ENCODE peak calls at places on chromosomes 1 and 21, in four cellular contexts. One of them, this sample, is unnamed.

GRCh38 chr1:89896105-89896942 is 75.5 kb downstream of the LRRC8D start:
- DNase-seq in WTC11: no peak
- DNase-seq in K562: peak
- DNase-seq in H1: no peak
- DNase-seq in this sample: no peak

GRCh38 chr1:231663211-231663792 is 36.7 kb downstream of the DISC1 start:
- DNase-seq in K562: no peak
- DNase-seq in WTC11: no peak
- DNase-seq in H1: no peak
- DNase-seq in this sample: no peak

GRCh38 chr1:45864765-45865164 is 61.4 kb downstream of the MAST2 start:
- DNase-seq in WTC11: no peak
- DNase-seq in K562: no peak
- DNase-seq in H1: no peak
- DNase-seq in this sample: no peak

GRCh38 chr1:117657031-117657430 is 51.2 kb downstream of the TENT5C start:
- DNase-seq in K562: no peak
- DNase-seq in H1: no peak
- DNase-seq in WTC11: no peak
- DNase-seq in this sample: no peak

GRCh38 chr1:160410412-160411005 is 10.1 kb downstream of the VANGL2 start:
- DNase-seq in H1: peak
- DNase-seq in WTC11: peak
- DNase-seq in K562: no peak
- DNase-seq in this sample: no peak

GRCh38 chr21:16571594-16571993 is 841.8 kb downstream of the USP25 start:
- DNase-seq in H1: no peak
- DNase-seq in WTC11: no peak
- DNase-seq in K562: no peak
- DNase-seq in this sample: no peak

GRCh38 chr1:236524142-236524891 is 535 bp downstream of the LGALS8 start:
- DNase-seq in K562: peak
- DNase-seq in H1: peak
- DNase-seq in WTC11: peak
- DNase-seq in this sample: peak

GRCh38 chr1:172451002-172451443 is 7.2 kb upstream of the PIGC start:
- DNase-seq in WTC11: no peak
- DNase-seq in H1: no peak
- DNase-seq in K562: peak
- DNase-seq in this sample: no peak

GRCh38 chr21:44969066-44969649 is 29.3 kb downstream of the SLX9 start:
- DNase-seq in K562: no peak
- DNase-seq in WTC11: no peak
- DNase-seq in H1: no peak
- DNase-seq in this sample: no peak

GRCh38 chr1:41751804-41752513 is 166.8 kb downstream of the HIVEP3 start:
- DNase-seq in H1: no peak
- DNase-seq in WTC11: no peak
- DNase-seq in K562: no peak
- DNase-seq in this sample: peak

GRCh38 chr1:18409609-18410237 is 71.0 kb upstream of the KLHDC7A start:
- DNase-seq in K562: no peak
- DNase-seq in WTC11: no peak
- DNase-seq in H1: no peak
- DNase-seq in this sample: no peak

GRCh38 chr1:18408656-18409370 is 71.9 kb upstream of the KLHDC7A start:
- DNase-seq in H1: no peak
- DNase-seq in WTC11: no peak
- DNase-seq in K562: no peak
- DNase-seq in this sample: no peak

GRCh38 chr1:18410407-18410806 is 70.3 kb upstream of the KLHDC7A start:
- DNase-seq in WTC11: peak
- DNase-seq in H1: no peak
- DNase-seq in K562: no peak
- DNase-seq in this sample: no peak

GRCh38 chr1:18404460-18404859 is 76.3 kb upstream of the KLHDC7A start:
- DNase-seq in K562: no peak
- DNase-seq in WTC11: no peak
- DNase-seq in H1: no peak
- DNase-seq in this sample: no peak

GRCh38 chr1:18407166-18408045 is 73.3 kb upstream of the KLHDC7A start:
- DNase-seq in K562: no peak
- DNase-seq in H1: no peak
- DNase-seq in WTC11: no peak
- DNase-seq in this sample: no peak
- TF ChIP-seq ATF3 in K562: no peak
- TF ChIP-seq ATF3 in H1: no peak
- TF ChIP-seq ATF3 in WTC11: no peak
- TF ChIP-seq ATF3 in this sample: no peak

GRCh38 chr1:151545542-151545941 is 5.4 kb downstream of the TUFT1 start:
- DNase-seq in K562: no peak
- DNase-seq in WTC11: no peak
- DNase-seq in H1: no peak
- DNase-seq in this sample: no peak
- TF ChIP-seq ATF3 in K562: no peak
- TF ChIP-seq ATF3 in WTC11: no peak
- TF ChIP-seq ATF3 in H1: no peak
- TF ChIP-seq ATF3 in this sample: no peak

GRCh38 chr1:109714661-109715372 is 2.8 kb downstream of the GSTM5 start:
- DNase-seq in H1: no peak
- DNase-seq in WTC11: no peak
- DNase-seq in K562: peak
- DNase-seq in this sample: no peak

GRCh38 chr1:109718495-109718894 is 6.4 kb downstream of the GSTM5 start:
- DNase-seq in H1: no peak
- DNase-seq in WTC11: no peak
- DNase-seq in K562: peak
- DNase-seq in this sample: no peak

GRCh38 chr1:109716121-109716520 is 4.1 kb downstream of the GSTM5 start:
- DNase-seq in H1: no peak
- DNase-seq in WTC11: no peak
- DNase-seq in K562: peak
- DNase-seq in this sample: no peak

GRCh38 chr1:109717729-109718128 is 5.7 kb downstream of the GSTM5 start:
- DNase-seq in WTC11: no peak
- DNase-seq in K562: no peak
- DNase-seq in H1: no peak
- DNase-seq in this sample: no peak

DNA sequence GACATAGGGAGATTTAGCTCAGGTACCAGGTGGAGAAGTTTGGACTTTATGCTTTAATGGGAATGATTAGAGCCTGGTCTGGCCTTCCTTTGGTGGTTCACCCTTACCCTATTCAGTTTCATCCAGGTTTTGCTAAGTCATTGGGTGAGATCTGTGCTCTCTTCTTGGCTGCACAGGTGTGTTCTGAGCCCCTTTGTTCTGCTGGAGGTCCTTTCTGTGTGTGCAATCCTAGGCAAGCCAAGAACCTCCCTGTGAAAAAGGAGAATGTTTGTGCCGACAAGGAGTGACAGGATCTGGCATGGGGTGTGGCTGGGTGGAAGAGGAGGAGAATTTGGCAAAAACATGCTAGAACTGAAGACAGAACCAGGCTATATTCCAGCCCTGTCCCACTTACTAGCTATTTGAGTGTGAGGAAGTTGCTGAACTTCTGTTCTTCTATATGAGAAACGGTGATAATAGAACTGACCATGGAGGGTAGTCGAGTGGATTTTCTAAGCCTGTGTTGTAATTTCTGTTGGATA is 4.6 kb downstream of the GSTM5 start:
- DNase-seq in WTC11: no peak
- DNase-seq in H1: no peak
- DNase-seq in K562: no peak
- DNase-seq in this sample: no peak
- TF ChIP-seq ATF3 in WTC11: no peak
- TF ChIP-seq ATF3 in H1: no peak
- TF ChIP-seq ATF3 in K562: no peak
- TF ChIP-seq ATF3 in this sample: no peak

GRCh38 chr1:67052741-67053534 is 1.0 kb downstream of the SLC35D1 start:
- DNase-seq in H1: no peak
- DNase-seq in WTC11: peak
- DNase-seq in K562: peak
- DNase-seq in this sample: no peak
- TF ChIP-seq ATF3 in H1: no peak
- TF ChIP-seq ATF3 in WTC11: no peak
- TF ChIP-seq ATF3 in K562: no peak
- TF ChIP-seq ATF3 in this sample: no peak

GRCh38 chr1:153636312-153636711 is 2.4 kb downstream of the CHTOP start:
- DNase-seq in H1: no peak
- DNase-seq in WTC11: no peak
- DNase-seq in K562: no peak
- DNase-seq in this sample: no peak

GRCh38 chr1:153639280-153639679 is 5.4 kb downstream of the CHTOP start:
- DNase-seq in K562: no peak
- DNase-seq in H1: no peak
- DNase-seq in WTC11: no peak
- DNase-seq in this sample: no peak

GRCh38 chr1:153640873-153641272 is 7.0 kb downstream of the CHTOP start:
- DNase-seq in H1: no peak
- DNase-seq in K562: no peak
- DNase-seq in WTC11: no peak
- DNase-seq in this sample: no peak

GRCh38 chr1:153635872-153636271 is 2.0 kb downstream of the CHTOP start:
- DNase-seq in H1: no peak
- DNase-seq in K562: no peak
- DNase-seq in WTC11: no peak
- DNase-seq in this sample: no peak

GRCh38 chr1:153638261-153638660 is 4.4 kb downstream of the CHTOP start:
- DNase-seq in WTC11: no peak
- DNase-seq in K562: no peak
- DNase-seq in H1: no peak
- DNase-seq in this sample: no peak
- TF ChIP-seq ATF3 in WTC11: no peak
- TF ChIP-seq ATF3 in K562: no peak
- TF ChIP-seq ATF3 in H1: no peak
- TF ChIP-seq ATF3 in this sample: no peak